ENCODE peak calls at places on chromosomes 4 and X, in six cellular contexts. E, Q, B, N, Y and C are unnamed samples.

GRCh38 chrX:15579778-15580747 is 20.7 kb downstream of the ACE2 start:
- DNase-seq in E (no peak), Q (no peak), B (no peak), N (no peak), Y (no peak), C (no peak)

GRCh38 chr4:76585270-76585669 is 150.2 kb downstream of the SHROOM3 start:
- DNase-seq in E (no peak), Q (no peak), B (no peak), N (peak), Y (no peak), C (no peak)

GRCh38 chrX:153307546-153308175 is 13.9 kb downstream of the PNMA6F start:
- DNase-seq in E (peak), Q (no peak), B (no peak), N (no peak), Y (no peak), C (no peak)

GRCh38 chr4:53010320-53010719 is 148.2 kb downstream of the RASL11B start:
- DNase-seq in E (no peak), Q (no peak), B (no peak), N (no peak), Y (no peak), C (no peak)

GRCh38 chrX:52576474-52576873 is 59.6 kb upstream of the XAGE1B start:
- DNase-seq in E (no peak), Q (no peak), B (no peak), N (no peak), Y (no peak), C (no peak)

GRCh38 chrX:128781506-128781905 is 729.3 kb upstream of the ACTRT1 start:
- DNase-seq in E (peak), Q (no peak), B (no peak), N (peak), Y (no peak), C (no peak)

GRCh38 chr4:7073526-7074390 is 5.9 kb upstream of the GRPEL1 start:
- DNase-seq in E (peak), Q (no peak), B (no peak), N (peak), Y (no peak), C (no peak)

GRCh38 chr4:122503214-122503613 is 46.7 kb upstream of the IL2 start:
- DNase-seq in E (no peak), Q (no peak), B (no peak), N (no peak), Y (no peak), C (no peak)

GRCh38 chrX:21934414-21934813 is 6.1 kb upstream of the SMS start:
- DNase-seq in E (no peak), Q (no peak), B (no peak), N (no peak), Y (no peak), C (no peak)

GRCh38 chr4:6270691-6271121 is 1.1 kb downstream of the WFS1 start:
- DNase-seq in E (no peak), Q (no peak), B (peak), N (peak), Y (no peak), C (no peak)

GRCh38 chr4:83217721-83218522 is 66.7 kb downstream of the COQ2 start:
- DNase-seq in E (peak), Q (no peak), B (no peak), N (no peak), Y (peak), C (no peak)

GRCh38 chr4:37662306-37662705 is 23.9 kb downstream of the RELL1 start:
- DNase-seq in E (no peak), Q (no peak), B (no peak), N (no peak), Y (no peak), C (no peak)

GRCh38 chr4:41725254-41725653 is 23.3 kb downstream of the PHOX2B start:
- DNase-seq in E (peak), Q (no peak), B (no peak), N (no peak), Y (no peak), C (no peak)